ENCODE peak calls at places on chromosomes 12 and 14, in five cellular contexts. Q, P, W, K and F are unnamed samples.

GRCh38 chr12:70637686-70638085 is 457 bp upstream of the PTPRB start:
- DNase-seq in Q (no peak), P (no peak), W (no peak), K (no peak), F (no peak)

GRCh38 chr12:130671556-130671955 is 44.5 kb downstream of the RIMBP2 start:
- DNase-seq in Q (no peak), P (no peak), W (no peak), K (no peak), F (no peak)

GRCh38 chr14:41606249-41607118 is at the start of gene LRFN5:
- DNase-seq in Q (no peak), P (no peak), W (peak), K (peak), F (no peak)

GRCh38 chr12:127781336-127781735 is 485.6 kb upstream of the TMEM132C start:
- DNase-seq in Q (no peak), P (no peak), W (no peak), K (no peak), F (no peak)

GRCh38 chr12:50951112-50951511 is 1.2 kb upstream of the HIGD1C start:
- DNase-seq in Q (no peak), P (no peak), W (no peak), K (no peak), F (no peak)

GRCh38 chr12:52319097-52319496 is 2.1 kb downstream of the KRT83 start:
- DNase-seq in Q (no peak), P (no peak), W (no peak), K (no peak), F (peak)

GRCh38 chr12:102883204-102883799 is 33.7 kb downstream of the PAH start:
- DNase-seq in Q (peak), P (peak), W (peak), K (no peak), F (peak)

GRCh38 chr12:15899282-15899870 is 11.8 kb upstream of the DERA start:
- DNase-seq in Q (no peak), P (no peak), W (no peak), K (no peak), F (no peak)

GRCh38 chr12:3491938-3492867 is 1.2 kb downstream of the PRMT8 start:
- DNase-seq in Q (peak), P (peak), W (peak), K (peak), F (peak)

GRCh38 chr14:57066463-57066862 is 202.2 kb downstream of the EXOC5 start:
- DNase-seq in Q (no peak), P (no peak), W (no peak), K (no peak), F (no peak)

GRCh38 chr14:92578511-92578910 is 64.9 kb downstream of the RIN3 start:
- DNase-seq in Q (no peak), P (no peak), W (no peak), K (no peak), F (no peak)

GRCh38 chr12:75759196-75759595 is 247.8 kb upstream of the KRR1 start:
- DNase-seq in Q (no peak), P (no peak), W (no peak), K (no peak), F (no peak)

GRCh38 chr14:91416744-91417133 is 881 bp downstream of the CCDC88C start:
- DNase-seq in Q (peak), P (peak), W (peak), K (no peak), F (peak)

GRCh38 chr14:20801726-20802125 is 918 bp downstream of the RNASE1 start:
- DNase-seq in Q (peak), P (no peak), W (no peak), K (no peak), F (peak)

GRCh38 chr12:52119398-52120254 is 40.1 kb downstream of the SMIM41 start:
- DNase-seq in Q (peak), P (peak), W (peak), K (no peak), F (peak)

GRCh38 chr12:9068600-9068999 is 47.1 kb downstream of the A2M start:
- DNase-seq in Q (no peak), P (no peak), W (no peak), K (no peak), F (no peak)

GRCh38 chr14:94575730-94576585 is 5.3 kb upstream of the SERPINA5 start:
- DNase-seq in Q (peak), P (no peak), W (no peak), K (no peak), F (no peak)

GRCh38 chr14:26255213-26255612 is 342.6 kb downstream of the NOVA1 start:
- DNase-seq in Q (no peak), P (no peak), W (no peak), K (no peak), F (no peak)

GRCh38 chr12:93990832-93991748 is 157.3 kb upstream of the PLXNC1 start:
- DNase-seq in Q (no peak), P (no peak), W (peak), K (no peak), F (no peak)

GRCh38 chr12:32252199-32253073 is 145.8 kb downstream of the BICD1 start:
- DNase-seq in Q (no peak), P (peak), W (no peak), K (no peak), F (no peak)

GRCh38 chr12:124562018-124562795 is 5.2 kb downstream of the NCOR2 start:
- DNase-seq in Q (no peak), P (no peak), W (no peak), K (no peak), F (no peak)
- TF ChIP-seq CTCF in Q (no peak), P (no peak), W (no peak), K (no peak), F (no peak)

DNA sequence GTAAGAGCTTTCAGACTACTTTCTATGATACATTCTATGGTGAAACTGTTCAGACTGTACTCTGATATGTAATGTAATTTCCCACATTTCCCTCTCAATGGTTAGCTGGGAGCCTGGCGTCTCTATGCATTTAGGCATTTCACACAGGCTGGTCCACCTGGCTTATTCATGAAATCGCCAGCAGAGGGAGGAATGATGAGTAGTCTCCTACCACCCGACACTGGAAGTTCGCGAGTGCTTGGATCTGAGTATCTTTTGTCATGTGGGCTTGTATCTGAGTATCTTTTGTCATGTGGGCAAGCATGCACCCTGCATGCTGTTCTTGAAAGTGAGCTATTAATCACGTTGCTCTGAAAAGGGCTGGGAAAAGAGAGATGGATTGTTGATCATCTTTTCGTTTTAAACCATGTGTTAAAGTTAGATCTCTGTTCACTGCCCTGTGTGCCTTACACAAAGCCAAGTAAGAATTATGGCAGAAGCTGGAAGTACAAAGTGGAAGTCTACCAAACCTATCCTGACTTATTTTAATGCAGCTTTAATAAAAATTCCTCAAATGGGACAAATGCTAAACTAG is 235.0 kb downstream of the ATP23 start:
- DNase-seq in Q (no peak), P (no peak), W (peak), K (no peak), F (peak)
- TF ChIP-seq CTCF in Q (peak), P (peak), W (peak), K (peak), F (no peak)

GRCh38 chr12:6082613-6083012 is 41.9 kb downstream of the VWF start:
- DNase-seq in Q (no peak), P (no peak), W (no peak), K (no peak), F (no peak)

GRCh38 chr12:6084969-6085450 is 39.5 kb downstream of the VWF start:
- DNase-seq in Q (no peak), P (no peak), W (no peak), K (no peak), F (no peak)

GRCh38 chr12:6085841-6086240 is 38.6 kb downstream of the VWF start:
- DNase-seq in Q (no peak), P (no peak), W (no peak), K (no peak), F (no peak)

GRCh38 chr12:6083606-6084005 is 40.9 kb downstream of the VWF start:
- DNase-seq in Q (no peak), P (no peak), W (no peak), K (no peak), F (no peak)

DNA sequence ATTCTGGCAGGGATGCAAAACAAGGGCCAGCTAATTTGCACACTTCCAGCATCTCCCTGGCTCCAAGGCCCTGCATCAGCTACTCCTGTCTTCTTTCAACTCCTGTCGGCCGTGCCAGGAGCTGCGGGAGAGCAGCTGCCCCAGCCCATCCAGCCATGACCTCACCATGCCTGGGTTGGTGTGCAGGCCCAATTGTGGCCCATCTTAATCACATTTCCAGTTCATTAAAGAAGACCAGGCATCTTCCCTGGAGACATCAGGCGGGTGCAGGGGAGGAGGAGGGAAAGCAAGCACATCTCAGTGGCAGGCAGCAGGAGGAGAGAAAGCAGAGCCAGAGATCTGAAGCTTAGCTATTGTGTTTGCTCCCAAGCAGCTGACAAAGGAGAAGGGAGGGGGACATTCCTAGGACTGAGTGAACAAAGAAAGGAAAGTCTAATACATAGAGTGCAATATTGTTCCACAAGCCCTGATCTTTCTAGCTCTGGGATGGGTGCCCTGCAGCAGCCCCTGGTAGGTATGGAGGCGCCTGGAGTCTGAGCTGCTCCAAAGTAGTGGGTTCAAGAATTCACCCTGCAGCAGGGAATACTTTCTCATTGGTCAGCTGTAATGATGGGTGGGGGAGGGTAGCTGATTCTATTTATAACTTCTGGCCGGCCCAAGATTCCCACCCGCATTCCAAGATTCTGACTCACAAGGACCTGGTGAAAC is 40.1 kb downstream of the VWF start:
- DNase-seq in Q (no peak), P (no peak), W (no peak), K (no peak), F (peak)
- TF ChIP-seq CTCF in Q (no peak), P (no peak), W (no peak), K (no peak), F (no peak)

GRCh38 chr12:71755146-71755892 is 656 bp downstream of the RAB21 start:
- DNase-seq in Q (no peak), P (peak), W (peak), K (no peak), F (peak)
- TF ChIP-seq CTCF in Q (no peak), P (no peak), W (no peak), K (no peak), F (no peak)

DNA sequence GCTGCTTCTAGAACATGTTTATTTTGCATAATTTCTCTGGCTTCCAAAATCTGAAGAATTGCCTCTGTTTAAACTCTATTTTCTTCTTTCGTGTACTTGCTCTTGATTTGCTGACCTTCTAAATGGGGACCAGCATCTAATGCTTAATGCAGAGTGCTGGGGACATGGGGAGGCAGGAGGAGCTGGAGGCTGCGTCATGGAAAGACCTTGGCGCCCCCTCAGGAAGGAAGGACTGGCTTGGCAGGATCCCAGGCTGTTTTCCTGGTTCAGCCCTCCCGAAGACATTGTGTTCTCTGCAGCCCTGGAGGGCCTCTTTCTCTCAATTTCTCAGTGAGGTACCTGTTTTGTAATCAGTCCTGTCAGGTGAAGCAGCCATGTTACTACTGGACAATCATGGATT is 5.5 kb downstream of the PRKCH start:
- DNase-seq in Q (peak), P (no peak), W (peak), K (no peak), F (peak)
- TF ChIP-seq CTCF in Q (no peak), P (no peak), W (no peak), K (no peak), F (no peak)

GRCh38 chr14:106491851-106492250 is 965.5 kb downstream of the TMEM121 start:
- DNase-seq in Q (no peak), P (no peak), W (no peak), K (peak), F (no peak)
- TF ChIP-seq CTCF in Q (peak), P (peak), W (peak), K (peak), F (no peak)

GRCh38 chr12:82758743-82759142 is 72.0 kb downstream of the TMTC2 start:
- DNase-seq in Q (no peak), P (no peak), W (no peak), K (no peak), F (no peak)
- TF ChIP-seq CTCF in Q (no peak), P (no peak), W (no peak), K (no peak), F (no peak)

DNA sequence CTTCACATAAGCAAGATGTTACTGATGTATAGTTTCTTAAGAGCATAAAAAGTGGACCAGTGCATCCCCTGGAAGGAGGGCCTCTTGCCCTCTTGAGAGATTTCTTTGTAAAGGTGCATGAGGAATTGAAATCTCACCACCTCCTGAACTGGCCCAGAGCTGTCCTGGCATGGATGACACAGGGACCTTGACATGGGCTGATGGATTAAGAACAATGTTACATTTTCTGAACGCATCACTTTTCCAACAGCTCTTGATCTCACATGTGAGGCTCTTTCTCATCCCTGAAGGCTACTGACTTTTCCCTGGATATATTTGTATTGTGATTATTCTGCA is 360.4 kb downstream of the RGS6 start:
- DNase-seq in Q (no peak), P (no peak), W (no peak), K (no peak), F (no peak)
- TF ChIP-seq CTCF in Q (no peak), P (no peak), W (peak), K (no peak), F (no peak)

GRCh38 chr12:45121224-45121623 is 70.3 kb upstream of the DBX2 start:
- DNase-seq in Q (no peak), P (no peak), W (no peak), K (no peak), F (no peak)
- TF ChIP-seq CTCF in Q (no peak), P (no peak), W (peak), K (no peak), F (no peak)